ENCODE peak calls at places on chromosome 18, in ten cellular contexts. One of them, this sample, is unnamed.

GRCh38 chr18:59485382-59485781 is 126.3 kb upstream of the LMAN1 start:
- DNase-seq in iPS DF 6.9: no peak
- DNase-seq in colonic mucosa: no peak
- DNase-seq in ovary: no peak
- DNase-seq in hepatocyte: no peak
- DNase-seq in CD8-positive, alpha-beta T cell: no peak
- DNase-seq in uterus: no peak
- DNase-seq in A673: no peak
- DNase-seq in A549: no peak
- DNase-seq in transverse colon: no peak
- DNase-seq in this sample: no peak

GRCh38 chr18:8176554-8176953 is 432.7 kb upstream of the RAB12 start:
- DNase-seq in iPS DF 6.9: no peak
- DNase-seq in colonic mucosa: no peak
- DNase-seq in ovary: no peak
- DNase-seq in hepatocyte: no peak
- DNase-seq in CD8-positive, alpha-beta T cell: no peak
- DNase-seq in uterus: no peak
- DNase-seq in A673: no peak
- DNase-seq in A549: no peak
- DNase-seq in transverse colon: no peak
- DNase-seq in this sample: no peak

GRCh38 chr18:685438-685837 is 27.0 kb downstream of the ENOSF1 start:
- DNase-seq in iPS DF 6.9: no peak
- DNase-seq in colonic mucosa: no peak
- DNase-seq in ovary: no peak
- DNase-seq in hepatocyte: no peak
- DNase-seq in CD8-positive, alpha-beta T cell: no peak
- DNase-seq in uterus: no peak
- DNase-seq in A673: no peak
- DNase-seq in A549: no peak
- DNase-seq in transverse colon: no peak
- DNase-seq in this sample: no peak

GRCh38 chr18:63040788-63041410 is 278.7 kb downstream of the BCL2 start:
- DNase-seq in iPS DF 6.9: no peak
- DNase-seq in colonic mucosa: no peak
- DNase-seq in ovary: no peak
- DNase-seq in hepatocyte: no peak
- DNase-seq in CD8-positive, alpha-beta T cell: no peak
- DNase-seq in uterus: no peak
- DNase-seq in A673: no peak
- DNase-seq in A549: no peak
- DNase-seq in transverse colon: no peak
- DNase-seq in this sample: no peak

GRCh38 chr18:79379251-79379905 is 16.4 kb upstream of the NFATC1 start:
- DNase-seq in iPS DF 6.9: no peak
- DNase-seq in colonic mucosa: no peak
- DNase-seq in ovary: no peak
- DNase-seq in hepatocyte: no peak
- DNase-seq in CD8-positive, alpha-beta T cell: no peak
- DNase-seq in uterus: no peak
- DNase-seq in A673: no peak
- DNase-seq in A549: no peak
- DNase-seq in transverse colon: no peak
- DNase-seq in this sample: no peak

GRCh38 chr18:61851940-61852451 is 40.8 kb downstream of the RNF152 start:
- DNase-seq in iPS DF 6.9: no peak
- DNase-seq in colonic mucosa: no peak
- DNase-seq in ovary: no peak
- DNase-seq in hepatocyte: no peak
- DNase-seq in CD8-positive, alpha-beta T cell: no peak
- DNase-seq in uterus: no peak
- DNase-seq in A673: no peak
- DNase-seq in A549: no peak
- DNase-seq in transverse colon: no peak
- DNase-seq in this sample: no peak

GRCh38 chr18:32470136-32470712 is 458 bp downstream of the GAREM1 start:
- DNase-seq in iPS DF 6.9: no peak
- DNase-seq in colonic mucosa: peak; percentile 42
- DNase-seq in ovary: peak; percentile 66
- DNase-seq in hepatocyte: no peak
- DNase-seq in CD8-positive, alpha-beta T cell: no peak
- DNase-seq in uterus: peak; percentile 35
- DNase-seq in A673: no peak
- DNase-seq in A549: peak; percentile 12
- DNase-seq in transverse colon: peak; percentile 40
- DNase-seq in this sample: no peak

GRCh38 chr18:45687617-45688016 is 36.4 kb upstream of the SLC14A1 start:
- DNase-seq in iPS DF 6.9: no peak
- DNase-seq in colonic mucosa: no peak
- DNase-seq in ovary: no peak
- DNase-seq in hepatocyte: no peak
- DNase-seq in CD8-positive, alpha-beta T cell: peak; percentile 53
- DNase-seq in uterus: no peak
- DNase-seq in A673: peak; percentile 31
- DNase-seq in A549: no peak
- DNase-seq in transverse colon: no peak
- DNase-seq in this sample: peak; percentile 83

GRCh38 chr18:25230658-25231326 is 121.2 kb downstream of the ZNF521 start:
- DNase-seq in iPS DF 6.9: no peak
- DNase-seq in colonic mucosa: peak; percentile 46
- DNase-seq in ovary: peak; percentile 76
- DNase-seq in hepatocyte: peak; percentile 39
- DNase-seq in CD8-positive, alpha-beta T cell: no peak
- DNase-seq in uterus: peak; percentile 92
- DNase-seq in A673: no peak
- DNase-seq in A549: no peak
- DNase-seq in transverse colon: peak; percentile 39
- DNase-seq in this sample: no peak

GRCh38 chr18:42706029-42706608 is 409.4 kb downstream of the RIT2 start:
- DNase-seq in iPS DF 6.9: no peak
- DNase-seq in colonic mucosa: no peak
- DNase-seq in ovary: no peak
- DNase-seq in hepatocyte: no peak
- DNase-seq in CD8-positive, alpha-beta T cell: no peak
- DNase-seq in uterus: no peak
- DNase-seq in A673: no peak
- DNase-seq in A549: no peak
- DNase-seq in transverse colon: no peak
- DNase-seq in this sample: no peak

GRCh38 chr18:41721103-41721502 is 233.9 kb upstream of the PIK3C3 start:
- DNase-seq in iPS DF 6.9: no peak
- DNase-seq in colonic mucosa: no peak
- DNase-seq in ovary: no peak
- DNase-seq in hepatocyte: no peak
- DNase-seq in CD8-positive, alpha-beta T cell: no peak
- DNase-seq in uterus: no peak
- DNase-seq in A673: no peak
- DNase-seq in A549: no peak
- DNase-seq in transverse colon: no peak
- DNase-seq in this sample: no peak

DNA sequence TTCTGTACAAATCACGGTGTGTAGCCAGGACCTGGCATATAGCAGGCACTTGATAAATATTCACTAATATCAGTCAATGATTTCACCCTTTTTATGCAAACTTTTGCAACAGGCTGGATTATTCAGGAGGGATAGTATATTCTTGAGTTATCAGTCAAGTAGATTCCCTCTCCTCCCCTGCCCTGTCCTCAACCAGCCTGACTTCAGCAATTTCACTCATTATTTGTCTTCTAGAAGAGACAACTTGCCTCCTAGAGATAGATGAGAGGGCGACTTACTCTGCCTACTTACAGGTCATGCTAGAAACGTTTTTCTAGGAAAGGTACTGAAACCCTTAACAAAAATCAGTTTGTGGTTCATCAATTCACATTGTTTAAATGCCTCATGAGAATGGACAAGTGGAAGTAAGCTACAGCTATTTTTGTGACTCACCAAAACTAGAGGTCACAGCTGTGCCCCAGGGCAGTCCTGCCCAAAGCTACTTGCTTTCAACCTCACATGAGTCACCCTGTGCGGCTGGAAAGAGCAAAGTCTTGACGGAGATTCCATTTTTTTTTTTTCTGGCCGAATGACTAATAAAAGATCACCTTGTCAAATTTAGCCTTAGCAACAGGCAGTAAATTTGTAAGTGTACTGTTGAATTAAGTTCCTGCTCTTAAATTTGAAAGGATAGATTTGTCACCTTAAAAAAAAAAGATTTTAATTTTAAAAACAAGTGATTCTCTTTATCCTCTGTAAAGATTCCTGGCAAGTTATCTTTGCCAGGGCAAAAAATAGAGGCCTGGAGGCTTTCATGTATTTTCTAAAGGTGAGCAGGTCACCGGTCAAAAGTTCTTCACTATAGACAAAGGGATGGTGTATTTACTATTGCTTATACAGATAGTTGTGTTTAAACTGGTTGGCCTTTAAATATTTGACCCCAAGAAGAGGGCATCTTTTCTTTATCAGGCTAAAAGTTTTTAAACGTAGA is 109.0 kb upstream of the SLC35G4 start:
- DNase-seq in iPS DF 6.9: no peak
- DNase-seq in colonic mucosa: no peak
- DNase-seq in ovary: no peak
- DNase-seq in hepatocyte: peak; percentile 79
- DNase-seq in CD8-positive, alpha-beta T cell: no peak
- DNase-seq in uterus: no peak
- DNase-seq in A673: no peak
- DNase-seq in A549: peak; percentile 77
- DNase-seq in transverse colon: no peak
- DNase-seq in this sample: no peak
- H3K27ac ChIP-seq in iPS DF 6.9: no peak overlapping the region
- H3K27ac ChIP-seq in colonic mucosa: no peak overlapping the region
- H3K27ac ChIP-seq in ovary: no peak overlapping the region
- H3K27ac ChIP-seq in hepatocyte: peak overlapping the region; percentile 63
- H3K27ac ChIP-seq in CD8-positive, alpha-beta T cell: no peak overlapping the region
- H3K27ac ChIP-seq in uterus: no peak overlapping the region
- H3K27ac ChIP-seq in A673: no peak overlapping the region
- H3K27ac ChIP-seq in A549: peak overlapping the region; percentile 90
- H3K27ac ChIP-seq in transverse colon: no peak overlapping the region
- H3K27ac ChIP-seq in this sample: no peak overlapping the region

DNA sequence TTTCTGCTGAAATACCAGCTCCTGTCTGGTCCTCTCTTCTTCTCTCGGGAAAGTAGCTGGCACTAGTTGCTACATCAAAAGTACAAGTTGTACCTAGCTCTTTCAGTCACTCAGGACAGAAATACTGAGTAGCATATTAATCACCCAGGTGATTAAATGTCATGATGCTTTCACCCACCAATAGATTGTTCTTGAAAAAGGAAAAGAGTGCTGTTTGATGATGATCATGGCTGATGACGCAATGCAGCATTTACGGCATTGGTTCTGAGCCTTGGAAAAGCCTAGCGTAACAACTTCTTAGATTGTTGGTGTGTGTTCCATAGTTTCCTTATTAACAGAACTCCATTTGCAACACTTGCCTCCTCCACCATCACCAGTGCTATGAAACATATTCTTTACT is 190.7 kb downstream of the CDH7 start:
- DNase-seq in iPS DF 6.9: no peak
- DNase-seq in colonic mucosa: no peak
- DNase-seq in ovary: no peak
- DNase-seq in hepatocyte: no peak
- DNase-seq in CD8-positive, alpha-beta T cell: no peak
- DNase-seq in uterus: no peak
- DNase-seq in A673: no peak
- DNase-seq in A549: no peak
- DNase-seq in transverse colon: no peak
- DNase-seq in this sample: no peak
- H3K27ac ChIP-seq in iPS DF 6.9: no peak overlapping the region
- H3K27ac ChIP-seq in colonic mucosa: no peak overlapping the region
- H3K27ac ChIP-seq in ovary: no peak overlapping the region
- H3K27ac ChIP-seq in hepatocyte: no peak overlapping the region
- H3K27ac ChIP-seq in CD8-positive, alpha-beta T cell: no peak overlapping the region
- H3K27ac ChIP-seq in uterus: no peak overlapping the region
- H3K27ac ChIP-seq in A673: no peak overlapping the region
- H3K27ac ChIP-seq in A549: no peak overlapping the region
- H3K27ac ChIP-seq in transverse colon: no peak overlapping the region
- H3K27ac ChIP-seq in this sample: no peak overlapping the region

DNA sequence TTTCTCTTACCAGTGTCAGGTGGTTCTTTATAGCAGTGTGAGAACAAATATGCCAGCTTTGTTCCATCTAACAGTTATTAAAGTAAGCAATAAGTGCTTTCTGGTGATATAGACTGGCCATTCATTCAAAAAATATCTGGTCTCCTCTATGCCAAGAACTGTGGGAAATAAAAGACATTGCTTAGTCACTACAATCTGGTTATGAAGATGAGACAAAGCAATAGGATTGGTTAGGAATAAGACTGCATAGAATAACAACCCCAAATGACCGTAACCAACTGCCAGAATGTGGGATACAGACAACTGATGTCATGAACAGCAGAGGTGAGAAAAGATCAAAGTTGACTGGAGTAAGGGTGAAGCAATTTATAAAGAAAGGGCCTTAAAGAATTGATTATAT is 83.8 kb downstream of the MBD2 start:
- DNase-seq in iPS DF 6.9: no peak
- DNase-seq in colonic mucosa: no peak
- DNase-seq in ovary: no peak
- DNase-seq in hepatocyte: no peak
- DNase-seq in CD8-positive, alpha-beta T cell: no peak
- DNase-seq in uterus: no peak
- DNase-seq in A673: no peak
- DNase-seq in A549: no peak
- DNase-seq in transverse colon: no peak
- DNase-seq in this sample: no peak
- H3K27ac ChIP-seq in iPS DF 6.9: no peak overlapping the region
- H3K27ac ChIP-seq in colonic mucosa: no peak overlapping the region
- H3K27ac ChIP-seq in ovary: no peak overlapping the region
- H3K27ac ChIP-seq in hepatocyte: no peak overlapping the region
- H3K27ac ChIP-seq in CD8-positive, alpha-beta T cell: no peak overlapping the region
- H3K27ac ChIP-seq in uterus: no peak overlapping the region
- H3K27ac ChIP-seq in A673: no peak overlapping the region
- H3K27ac ChIP-seq in A549: no peak overlapping the region
- H3K27ac ChIP-seq in transverse colon: no peak overlapping the region
- H3K27ac ChIP-seq in this sample: no peak overlapping the region

GRCh38 chr18:73617981-73618380 is 529.7 kb downstream of the FBXO15 start:
- DNase-seq in iPS DF 6.9: no peak
- DNase-seq in colonic mucosa: no peak
- DNase-seq in ovary: no peak
- DNase-seq in hepatocyte: no peak
- DNase-seq in CD8-positive, alpha-beta T cell: no peak
- DNase-seq in uterus: no peak
- DNase-seq in A673: no peak
- DNase-seq in A549: no peak
- DNase-seq in transverse colon: no peak
- DNase-seq in this sample: no peak

GRCh38 chr18:73614812-73615211 is 532.8 kb downstream of the FBXO15 start:
- DNase-seq in iPS DF 6.9: no peak
- DNase-seq in colonic mucosa: no peak
- DNase-seq in ovary: no peak
- DNase-seq in hepatocyte: no peak
- DNase-seq in CD8-positive, alpha-beta T cell: no peak
- DNase-seq in uterus: no peak
- DNase-seq in A673: no peak
- DNase-seq in A549: no peak
- DNase-seq in transverse colon: no peak
- DNase-seq in this sample: no peak

GRCh38 chr18:73613706-73614340 is 533.8 kb downstream of the FBXO15 start:
- DNase-seq in iPS DF 6.9: no peak
- DNase-seq in colonic mucosa: no peak
- DNase-seq in ovary: no peak
- DNase-seq in hepatocyte: no peak
- DNase-seq in CD8-positive, alpha-beta T cell: no peak
- DNase-seq in uterus: no peak
- DNase-seq in A673: no peak
- DNase-seq in A549: no peak
- DNase-seq in transverse colon: no peak
- DNase-seq in this sample: no peak

GRCh38 chr18:73615506-73615905 is 532.1 kb downstream of the FBXO15 start:
- DNase-seq in iPS DF 6.9: no peak
- DNase-seq in colonic mucosa: no peak
- DNase-seq in ovary: no peak
- DNase-seq in hepatocyte: no peak
- DNase-seq in CD8-positive, alpha-beta T cell: no peak
- DNase-seq in uterus: no peak
- DNase-seq in A673: no peak
- DNase-seq in A549: no peak
- DNase-seq in transverse colon: no peak
- DNase-seq in this sample: no peak
- H3K27ac ChIP-seq in iPS DF 6.9: no peak overlapping the region
- H3K27ac ChIP-seq in colonic mucosa: no peak overlapping the region
- H3K27ac ChIP-seq in ovary: no peak overlapping the region
- H3K27ac ChIP-seq in hepatocyte: no peak overlapping the region
- H3K27ac ChIP-seq in CD8-positive, alpha-beta T cell: no peak overlapping the region
- H3K27ac ChIP-seq in uterus: no peak overlapping the region
- H3K27ac ChIP-seq in A673: no peak overlapping the region
- H3K27ac ChIP-seq in A549: no peak overlapping the region
- H3K27ac ChIP-seq in transverse colon: no peak overlapping the region
- H3K27ac ChIP-seq in this sample: no peak overlapping the region